ENCODE peak calls at places on chromosomes 5 and 9, in four cellular contexts. Y, R, F and T are unnamed samples.

GRCh38 chr5:34627794-34628193 is 28.3 kb upstream of the RAI14 start:
- DNase-seq in R (peak; percentile 71), Y (no peak), F (peak; percentile 84), T (no peak)

GRCh38 chr5:86320266-86320665 is 297.5 kb upstream of the COX7C start:
- DNase-seq in R (no peak), F (no peak), Y (no peak), T (no peak)

GRCh38 chr5:10460252-10460906 is 18.7 kb downstream of the ROPN1L start:
- DNase-seq in Y (no peak), F (no peak), R (no peak), T (no peak)

GRCh38 chr5:178349607-178350353 is 117.2 kb upstream of the PHYKPL start:
- DNase-seq in Y (no peak), F (no peak), R (no peak), T (no peak)

GRCh38 chr5:13214182-13214581 is 730.3 kb downstream of the DNAH5 start:
- DNase-seq in R (no peak), Y (no peak), F (no peak), T (no peak)

GRCh38 chr9:15606667-15607472 is 54.0 kb downstream of the CCDC171 start:
- DNase-seq in Y (no peak), F (peak; percentile 63), R (peak; percentile 53), T (no peak)

GRCh38 chr9:88230612-88231011 is 92.3 kb upstream of the SPATA31C2 start:
- DNase-seq in Y (no peak), R (no peak), F (peak; percentile 26), T (no peak)

GRCh38 chr9:134384811-134385479 is 58.7 kb downstream of the RXRA start:
- DNase-seq in Y (no peak), R (no peak), F (no peak), T (no peak)

GRCh38 chr5:139650689-139651501 is 2.7 kb downstream of the CXXC5 start:
- DNase-seq in Y (no peak), R (no peak), F (no peak), T (no peak)

GRCh38 chr5:139664727-139665351 is 16.7 kb downstream of the CXXC5 start:
- DNase-seq in F (no peak), Y (no peak), R (no peak), T (peak; percentile 83)

GRCh38 chr5:127290019-127290945 is at the start of gene MEGF10:
- DNase-seq in R (no peak), F (peak; percentile 65), Y (no peak), T (no peak)

GRCh38 chr5:56561455-56561854 is 253.9 kb upstream of the MAP3K1 start:
- DNase-seq in Y (no peak), F (no peak), R (no peak), T (no peak)

DNA sequence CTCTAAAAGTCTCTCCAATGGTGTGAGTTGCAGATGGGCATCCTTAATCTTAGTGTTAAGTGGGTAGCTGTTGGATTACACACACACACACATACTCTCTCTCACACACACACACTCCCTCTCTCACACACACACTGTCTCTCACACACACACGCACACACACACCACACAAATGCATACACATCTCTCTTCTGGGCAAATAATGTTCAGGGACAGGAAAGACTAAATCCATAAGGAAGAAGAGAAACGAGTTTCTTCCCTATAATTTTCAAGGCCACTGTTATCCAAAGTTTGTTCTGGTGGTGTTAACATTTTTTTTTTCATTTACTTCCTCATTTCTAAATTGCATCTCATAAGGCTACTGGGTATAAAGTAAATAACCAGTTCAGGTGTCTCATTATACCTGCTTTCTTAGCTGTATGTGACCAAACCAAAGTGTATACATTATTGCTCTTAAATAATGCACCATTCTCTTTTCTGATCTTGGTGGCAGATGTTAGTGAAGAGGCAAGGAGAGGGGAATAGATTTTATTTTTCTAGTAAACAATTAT is 22.5 kb upstream of the CCNH start:
- DNase-seq in R (no peak), Y (no peak), F (no peak), T (no peak)
- TF ChIP-seq CTCF in R (no peak), Y (no peak), F (no peak), T (no peak)

GRCh38 chr5:135883441-135883840 is 12.2 kb downstream of the IL9 start:
- DNase-seq in Y (no peak), F (no peak), R (no peak), T (no peak)
- TF ChIP-seq CTCF in Y (no peak), F (peak; percentile 20), R (peak; percentile 66), T (peak; percentile 10)

GRCh38 chr5:177300236-177300880 is 3.2 kb downstream of the RAB24 start:
- DNase-seq in R (peak; percentile 43), F (peak; percentile 67), Y (peak; percentile 53), T (no peak)
- TF ChIP-seq CTCF in R (peak; percentile 19), F (peak; percentile 21), Y (no peak), T (no peak)

GRCh38 chr9:116300360-116300759 is 146.8 kb downstream of the PAPPA start:
- DNase-seq in R (no peak), F (no peak), Y (no peak), T (no peak)

GRCh38 chr9:116298249-116298648 is 144.7 kb downstream of the PAPPA start:
- DNase-seq in Y (no peak), R (no peak), F (no peak), T (no peak)

GRCh38 chr9:116298992-116299391 is 145.4 kb downstream of the PAPPA start:
- DNase-seq in Y (no peak), F (no peak), R (no peak), T (no peak)

DNA sequence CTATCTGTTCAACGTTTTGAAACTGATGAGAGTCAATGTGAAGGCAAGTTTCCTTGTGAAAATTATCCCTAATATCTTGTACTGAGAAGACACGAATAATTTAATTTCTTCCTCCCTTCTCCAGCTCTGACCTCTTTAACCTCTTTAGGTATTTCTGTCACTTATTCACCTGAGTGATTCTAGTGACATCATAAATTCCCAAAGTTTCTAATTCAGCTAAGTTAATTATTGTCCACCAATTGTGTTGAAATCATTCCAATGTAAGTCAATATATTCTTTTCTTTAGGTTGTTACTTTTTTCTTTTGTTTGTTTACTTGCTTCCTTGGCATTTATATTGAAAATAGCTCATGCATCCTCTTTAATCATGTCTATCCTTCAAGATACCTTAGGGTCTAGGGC is 143.8 kb downstream of the PAPPA start:
- DNase-seq in R (no peak), Y (no peak), F (no peak), T (no peak)
- TF ChIP-seq CTCF in R (no peak), Y (no peak), F (no peak), T (no peak)